ENCODE peak calls at places on chromosomes 13 and 19, in eight cellular contexts. H is thoracic aorta, J is upper lobe of right lung, Y is mammary epithelial cell, W is pancreas, L is fibroblast of lung, V is testis, R is tibial artery. F is an unnamed sample.
A peak's percentile ranks its signal among the peaks of the same experiment; 100 is the strongest.

GRCh38 chr19:34707661-34708060 is 26.4 kb upstream of the ZNF181 start:
- DNase-seq in J (no peak), W (peak; percentile 80), H (no peak), Y (no peak), R (no peak), L (no peak), V (no peak), F (no peak)

GRCh38 chr13:87999791-88000190 is 328.6 kb downstream of the SLITRK5 start:
- DNase-seq in L (peak; percentile 38), V (no peak), R (no peak), H (no peak), Y (no peak), W (no peak), J (no peak), F (no peak)

GRCh38 chr13:30679483-30680330 is 55.6 kb upstream of the ALOX5AP start:
- DNase-seq in J (no peak), H (no peak), L (peak; percentile 61), R (no peak), V (peak; percentile 53), W (no peak), Y (no peak), F (no peak)

GRCh38 chr19:35061583-35062373 is 20.3 kb downstream of the HPN start:
- DNase-seq in L (peak; percentile 15), V (no peak), R (no peak), J (no peak), W (no peak), H (no peak), Y (no peak), F (no peak)

GRCh38 chr13:52842440-52842839 is 6.0 kb downstream of the PCDH8 start:
- DNase-seq in L (no peak), R (no peak), H (no peak), Y (no peak), J (no peak), W (no peak), V (no peak), F (no peak)

GRCh38 chr19:28009696-28010095 is 1203.3 kb downstream of the UQCRFS1 start:
- DNase-seq in W (no peak), J (no peak), V (no peak), H (no peak), Y (no peak), L (no peak), R (no peak), F (no peak)

GRCh38 chr13:52695856-52696255 is 43.2 kb downstream of the SUGT1 start:
- DNase-seq in W (no peak), V (no peak), H (no peak), L (peak; percentile 65), Y (peak; percentile 66), R (no peak), J (no peak), F (no peak)

GRCh38 chr19:45770192-45771101 is 1.4 kb upstream of the SIX5 start:
- DNase-seq in R (peak; percentile 98), W (peak; percentile 99), H (peak; percentile 91), Y (peak; percentile 98), L (peak; percentile 98), V (peak; percentile 99), J (peak; percentile 97), F (peak; percentile 98)

GRCh38 chr13:30148171-30148754 is 159.1 kb downstream of the KATNAL1 start:
- DNase-seq in L (no peak), H (no peak), W (no peak), J (no peak), Y (no peak), V (no peak), R (no peak), F (no peak)

GRCh38 chr19:44617481-44617880 is 4.1 kb downstream of the IGSF23 start:
- DNase-seq in Y (no peak), H (no peak), W (no peak), R (no peak), V (no peak), L (no peak), J (no peak), F (no peak)

GRCh38 chr19:48170817-48171347 is 402 bp downstream of the ZSWIM9 start:
- DNase-seq in H (no peak), V (no peak), R (no peak), L (no peak), J (no peak), Y (peak; percentile 8), W (no peak), F (no peak)

GRCh38 chr13:98214008-98214643 is 37.1 kb upstream of the RNF113B start:
- DNase-seq in Y (no peak), L (peak; percentile 68), J (no peak), W (no peak), V (peak; percentile 29), H (no peak), R (no peak), F (no peak)

GRCh38 chr13:93217701-93218100 is 8.9 kb upstream of the GPC6 start:
- DNase-seq in J (no peak), R (no peak), H (no peak), Y (peak; percentile 94), L (peak; percentile 40), V (no peak), W (no peak), F (no peak)

GRCh38 chr19:45632468-45633196 is 6.6 kb downstream of the EML2 start:
- DNase-seq in V (peak; percentile 70), Y (peak; percentile 98), J (peak; percentile 88), R (peak; percentile 61), L (peak; percentile 90), H (peak; percentile 61), W (no peak), F (peak; percentile 88)

GRCh38 chr13:108448891-108449290 is 179.4 kb downstream of the TNFSF13B start:
- DNase-seq in H (no peak), Y (peak; percentile 24), W (no peak), V (no peak), R (no peak), L (no peak), J (no peak), F (no peak)

GRCh38 chr19:7931221-7932061 is 5.5 kb upstream of the CTXN1 start:
- DNase-seq in J (no peak), R (no peak), Y (no peak), V (no peak), W (peak; percentile 75), L (no peak), H (no peak), F (no peak)

GRCh38 chr13:41590643-41591042 is 133.3 kb downstream of the RGCC start:
- DNase-seq in J (no peak), W (no peak), L (no peak), Y (peak; percentile 84), V (no peak), R (no peak), H (no peak), F (no peak)

GRCh38 chr13:111037838-111038397 is 77.2 kb upstream of the ARHGEF7 start:
- DNase-seq in W (no peak), J (no peak), Y (no peak), H (no peak), L (no peak), R (no peak), V (no peak), F (no peak)

GRCh38 chr19:38867176-38867780 is 10.8 kb downstream of the RINL start:
- DNase-seq in R (no peak), W (no peak), L (no peak), H (no peak), J (no peak), V (no peak), Y (no peak), F (no peak)
- H3K4me1 ChIP-seq in R (no peaks in the 10 kb centered on the region), W (peaks cover 10% of the 10 kb centered on the region), L (peaks cover 2% of the 10 kb centered on the region), H (no peaks in the 10 kb centered on the region), J (peaks cover 34% of the 10 kb centered on the region), V (no peaks in the 10 kb centered on the region), Y (peaks cover 13% of the 10 kb centered on the region), F (peaks cover 5% of the 10 kb centered on the region)

DNA sequence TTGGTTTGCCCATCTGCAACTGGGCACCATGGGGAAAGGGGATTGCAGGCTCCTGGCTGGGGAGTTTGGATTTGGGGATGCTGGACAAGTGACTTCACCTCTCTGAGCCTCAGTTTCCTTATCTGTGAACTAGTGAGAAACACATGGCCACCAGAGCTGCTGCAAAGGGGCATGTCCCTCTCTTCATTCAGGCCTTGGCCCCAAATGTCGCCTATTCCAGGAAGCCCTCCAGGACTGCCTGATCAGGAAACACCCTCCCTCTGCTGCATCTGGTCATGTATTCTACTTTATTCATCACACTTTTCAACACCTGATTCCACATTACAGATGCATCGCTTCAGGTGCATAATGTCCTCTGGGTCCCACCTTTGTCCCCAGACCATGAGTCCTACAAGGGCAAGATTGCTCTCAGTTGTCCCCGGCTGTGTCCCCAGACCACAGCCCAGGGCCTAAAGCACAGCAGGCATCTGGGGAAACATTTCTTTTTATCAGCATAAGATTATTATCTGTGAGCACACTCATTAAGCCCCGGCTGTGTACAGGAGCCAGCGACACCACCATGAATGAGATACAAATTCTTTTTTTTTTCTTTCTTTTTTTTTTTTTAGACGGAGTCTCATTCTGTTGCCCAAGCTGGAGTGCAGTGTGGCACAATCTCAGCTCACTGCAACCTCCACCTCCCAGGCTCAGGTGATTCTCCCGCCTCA is 37.5 kb downstream of the ARRDC2 start:
- DNase-seq in R (no peak), Y (no peak), J (no peak), V (no peak), H (no peak), L (no peak), W (no peak), F (no peak)
- H3K4me3 ChIP-seq in R (peak overlapping the region; percentile 40), Y (peak overlapping the region; percentile 16), J (peak overlapping the region; percentile 42), V (peak overlapping the region; percentile 36), H (peak overlapping the region; percentile 72), L (peak overlapping the region; percentile 43), W (no peak overlapping the region), F (peak overlapping the region; percentile 55)

DNA sequence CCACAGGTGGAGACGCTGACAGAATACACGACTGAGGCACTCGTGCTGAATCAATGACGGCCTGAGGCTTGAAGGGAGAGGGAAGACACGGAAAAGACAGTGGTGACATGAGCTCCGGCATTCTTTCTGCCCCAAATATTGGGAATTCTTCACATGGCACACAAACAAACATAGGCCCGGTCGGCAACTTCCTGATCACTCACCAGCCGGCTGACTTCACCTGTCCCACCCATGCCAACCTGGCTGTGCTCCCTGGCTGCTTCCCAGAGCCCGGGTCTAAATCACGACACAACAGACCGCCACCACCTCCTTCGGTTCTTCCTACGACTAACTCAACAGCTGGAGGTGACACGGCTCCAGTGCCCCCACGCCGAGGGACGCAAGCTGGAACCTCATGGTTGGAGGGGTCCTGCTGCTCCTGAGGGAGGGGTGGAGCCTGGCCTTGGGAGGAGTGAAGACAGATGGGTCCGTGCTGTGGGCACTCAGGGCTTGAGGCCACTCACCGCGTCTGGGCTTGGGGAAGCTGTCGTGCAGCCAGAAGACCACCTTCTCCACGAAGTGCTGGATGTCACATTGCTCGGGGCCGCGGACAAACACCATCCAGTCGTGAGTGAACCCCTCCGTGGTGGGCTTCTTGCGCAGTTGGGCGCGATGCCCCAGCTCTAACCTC is 9.6 kb downstream of the MLLT1 start:
- DNase-seq in J (no peak), W (no peak), R (no peak), H (no peak), L (no peak), Y (no peak), V (no peak), F (no peak)
- H3K4me1 ChIP-seq in J (peaks cover 79% of the 10 kb centered on the region), W (peaks cover 44% of the 10 kb centered on the region), R (peaks cover 1% of the 10 kb centered on the region), H (peaks cover 38% of the 10 kb centered on the region), L (peaks cover 38% of the 10 kb centered on the region), Y (peaks cover 40% of the 10 kb centered on the region), V (peaks cover 39% of the 10 kb centered on the region), F (peaks cover 36% of the 10 kb centered on the region)

GRCh38 chr19:11023016-11023415 is 62.2 kb downstream of the SMARCA4 start:
- DNase-seq in W (no peak), L (no peak), Y (no peak), R (no peak), H (no peak), V (no peak), J (no peak), F (no peak)
- H3K4me3 ChIP-seq in W (no peak overlapping the region), L (no peak overlapping the region), Y (no peak overlapping the region), R (no peak overlapping the region), H (no peak overlapping the region), V (no peak overlapping the region), J (no peak overlapping the region), F (no peak overlapping the region)

F was measured in ascending aorta.